ENCODE peak calls at places on chromosomes 7 and 10, in four cellular contexts. B is GM12878, Y is WTC11, Z is K562. N is an unnamed sample.

GRCh38 chr10:48935141-48935540 is 4.5 kb downstream of the LRRC18 start:
- DNase-seq in B (no peak), Y (no peak), Z (no peak), N (no peak)

GRCh38 chr7:129741743-129742213 is 130.3 kb downstream of the NRF1 start:
- DNase-seq in Z (no peak), Y (no peak), B (no peak), N (no peak)

GRCh38 chr7:24283559-24283899 is 461 bp upstream of the NPY start:
- DNase-seq in B (no peak), Z (no peak), Y (peak), N (no peak)

GRCh38 chr10:104518891-104519290 is 122.2 kb upstream of the SORCS3 start:
- DNase-seq in B (no peak), Y (no peak), Z (no peak), N (no peak)

GRCh38 chr7:102424787-102425218 is 8.6 kb upstream of the ORAI2 start:
- DNase-seq in B (no peak), Y (no peak), Z (no peak), N (no peak)

GRCh38 chr7:30971840-30972563 is 8.2 kb downstream of the GHRHR start:
- DNase-seq in Z (no peak), B (no peak), Y (no peak), N (no peak)

GRCh38 chr7:47420117-47420780 is 161.7 kb downstream of the TNS3 start:
- DNase-seq in Z (no peak), B (no peak), Y (no peak), N (no peak)

GRCh38 chr10:59346321-59346720 is 16.0 kb downstream of the FAM13C start:
- DNase-seq in B (no peak), Z (no peak), Y (no peak), N (no peak)

GRCh38 chr7:6409091-6409490 is 38.7 kb downstream of the DAGLB start:
- DNase-seq in Z (no peak), Y (no peak), B (no peak), N (no peak)

GRCh38 chr7:2864204-2864985 is 20.3 kb upstream of the GNA12 start:
- DNase-seq in Z (no peak), B (no peak), Y (no peak), N (peak)

GRCh38 chr10:90787906-90788491 is 69.8 kb downstream of the HTR7 start:
- DNase-seq in Z (peak), B (no peak), Y (peak), N (peak)

GRCh38 chr7:5425507-5426225 is 2.0 kb upstream of the TNRC18 start:
- DNase-seq in Y (peak), Z (peak), B (no peak), N (peak)

GRCh38 chr10:73923935-73924598 is 13.1 kb downstream of the PLAU start:
- DNase-seq in Z (peak), B (no peak), Y (peak), N (no peak)

GRCh38 chr10:608331-609265 is 80.9 kb downstream of the DIP2C start:
- DNase-seq in Z (no peak), Y (no peak), B (peak), N (no peak)

GRCh38 chr7:112437038-112437437 is 13.2 kb upstream of the IFRD1 start:
- DNase-seq in Z (no peak), Y (no peak), B (no peak), N (no peak)

GRCh38 chr7:44541028-44541869 is at the start of gene NPC1L1:
- DNase-seq in Y (no peak), B (no peak), Z (peak), N (peak)

GRCh38 chr10:70178139-70178725 is 7.9 kb upstream of the SAR1A start:
- DNase-seq in Z (no peak), Y (no peak), B (no peak), N (no peak)

GRCh38 chr7:102393467-102393866 is 2.7 kb upstream of the PRKRIP1 start:
- DNase-seq in B (no peak), Y (no peak), Z (no peak), N (no peak)

DNA sequence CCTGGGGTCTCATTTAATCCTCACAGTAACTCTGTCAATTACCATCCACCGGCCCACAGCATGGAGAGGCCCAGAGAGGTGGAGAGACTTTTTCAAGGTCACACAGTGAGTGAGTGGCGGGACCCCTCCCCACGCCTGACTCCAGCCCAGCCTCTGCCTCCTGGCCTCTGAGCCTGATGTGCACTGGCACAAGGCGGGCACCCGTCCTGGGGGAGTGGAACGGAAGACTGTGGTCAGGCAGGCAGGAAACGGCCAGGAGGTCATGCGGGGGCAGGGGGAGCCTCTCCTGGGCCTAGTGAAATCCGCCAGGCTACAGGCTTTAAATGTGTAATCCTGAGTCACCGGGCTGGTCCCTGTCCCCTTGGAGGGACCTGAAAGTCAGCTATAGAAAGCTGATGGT is 32.2 kb downstream of the ZCCHC24 start:
- DNase-seq in Z (peak), B (no peak), Y (no peak), N (no peak)
- TF ChIP-seq TCF7 in Z (no peak), B (no peak), Y (no peak), N (no peak)

GRCh38 chr7:34837316-34837715 is 179.3 kb downstream of the NPSR1 start:
- DNase-seq in Z (no peak), B (no peak), Y (no peak), N (no peak)
- TF ChIP-seq TCF7 in Z (no peak), B (no peak), Y (no peak), N (no peak)

DNA sequence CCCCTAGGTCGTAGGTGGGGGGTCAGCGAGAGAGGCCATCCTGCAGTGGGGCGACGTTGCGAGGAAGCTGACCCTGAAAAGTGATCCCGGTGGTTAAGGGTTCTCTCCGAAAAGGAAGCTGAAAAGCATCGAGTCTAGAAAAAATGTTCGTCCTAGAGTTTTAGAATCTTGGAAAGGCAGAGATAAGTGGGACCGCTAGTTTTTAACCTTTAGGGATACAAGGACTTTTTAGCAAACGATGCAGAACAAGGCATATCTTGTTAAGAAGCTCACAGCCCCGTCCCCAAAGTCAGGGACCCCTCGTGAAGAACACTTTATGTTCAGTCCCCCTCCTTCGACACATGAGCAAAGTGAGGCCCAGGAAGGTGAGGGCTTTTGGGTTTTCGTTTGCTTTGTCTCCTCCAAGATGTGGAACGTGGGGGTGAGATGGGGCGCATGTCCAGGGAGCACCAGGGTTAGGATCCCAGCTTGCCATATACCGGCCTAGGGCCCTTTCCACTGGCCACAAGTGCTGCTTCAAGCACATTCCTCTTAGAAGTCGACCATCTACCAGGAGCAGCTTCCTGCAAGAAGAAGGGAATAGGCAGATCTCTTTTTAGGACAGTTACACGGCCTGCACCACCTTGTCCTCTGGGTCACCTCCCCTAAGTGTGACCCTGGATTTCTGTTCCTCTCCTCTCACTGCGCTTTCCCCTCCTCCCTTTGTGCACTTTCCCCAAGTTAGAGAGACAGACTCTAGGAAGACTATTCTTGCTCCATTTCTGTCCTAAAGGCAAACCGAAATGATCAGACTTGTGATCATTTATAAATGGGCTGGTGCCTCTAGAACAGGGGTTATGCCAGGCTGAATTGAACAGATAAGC is 969 bp downstream of the SLC35G1 start:
- DNase-seq in B (no peak), Z (no peak), Y (no peak), N (no peak)
- TF ChIP-seq TCF7 in B (no peak), Z (no peak), Y (no peak), N (no peak)

DNA sequence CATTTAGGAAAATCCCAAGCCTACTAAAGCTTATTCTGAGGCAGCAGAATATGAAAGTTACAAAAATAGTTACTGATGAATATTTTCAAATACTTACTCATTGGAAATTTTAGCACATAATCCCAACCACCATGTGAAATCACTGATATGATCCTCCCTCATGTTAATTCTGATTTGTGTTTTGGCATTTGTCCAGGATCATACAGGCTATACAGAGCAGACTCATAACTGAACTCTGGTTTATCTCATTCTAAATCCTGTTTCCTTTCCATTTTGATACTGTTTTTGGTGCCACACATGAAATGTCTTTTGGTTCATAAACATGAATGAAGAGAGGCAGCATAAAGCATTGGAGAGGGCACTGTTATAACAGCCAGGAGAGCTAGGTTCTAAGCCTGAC is 3.4 kb upstream of the FAM24B start:
- DNase-seq in B (no peak), Z (no peak), Y (no peak), N (no peak)
- TF ChIP-seq TCF7 in B (no peak), Z (no peak), Y (no peak), N (no peak)

GRCh38 chr10:12287772-12288171 is 61.6 kb upstream of the CAMK1D start:
- DNase-seq in Y (no peak), B (no peak), Z (no peak), N (no peak)
- TF ChIP-seq TCF7 in Y (no peak), B (no peak), Z (no peak), N (no peak)

GRCh38 chr7:17084166-17084475 is 202.3 kb upstream of the AGR3 start:
- DNase-seq in Z (no peak), B (no peak), Y (no peak), N (no peak)
- TF ChIP-seq TCF7 in Z (no peak), B (no peak), Y (no peak), N (no peak)

N was measured in HepG2.